ENCODE peak calls at places on chromosomes 3 and 15, in nine cellular contexts. W is ovary, T is lower lobe of right lung, K is esophagus squamous epithelium, E is MCF 10A, V is neural crest cell, Q is cardiac muscle cell, Z is HFFc6, S is GM13976. U is an unnamed sample.

GRCh38 chr3:185631508-185632206 is 45.6 kb downstream of the SENP2 start:
- DNase-seq in W (no peak), T (no peak), K (no peak), E (peak), V (no peak), Q (no peak), Z (no peak), S (no peak), U (no peak)

GRCh38 chr15:50183112-50183794 is 1.3 kb downstream of the SLC27A2 start:
- DNase-seq in W (no peak), T (no peak), K (no peak), E (no peak), V (no peak), Q (no peak), Z (no peak), S (peak), U (peak)

GRCh38 chr3:127781411-127782001 is 40.8 kb downstream of the MGLL start:
- DNase-seq in W (no peak), T (no peak), K (no peak), E (no peak), V (no peak), Q (peak), Z (peak), S (no peak), U (no peak)

GRCh38 chr3:52225452-52226228 is at the start of gene TLR9:
- DNase-seq in W (no peak), T (no peak), K (no peak), E (peak), V (no peak), Q (no peak), Z (no peak), S (peak), U (peak)

GRCh38 chr3:52259035-52259434 is 13.5 kb downstream of the PPM1M start:
- DNase-seq in W (no peak), T (no peak), K (no peak), E (no peak), V (no peak), Q (peak), Z (no peak), S (no peak), U (no peak)

GRCh38 chr3:59237121-59237520 is 187.3 kb upstream of the CFAP20DC start:
- DNase-seq in W (no peak), T (no peak), K (no peak), E (no peak), V (no peak), Q (no peak), Z (no peak), S (no peak), U (no peak)

GRCh38 chr3:71562938-71563337 is 20.6 kb downstream of the FOXP1 start:
- DNase-seq in W (no peak), T (no peak), K (no peak), E (no peak), V (no peak), Q (no peak), Z (no peak), S (no peak), U (no peak)

GRCh38 chr15:67501836-67502461 is 19.0 kb upstream of the C15orf61 start:
- DNase-seq in W (no peak), T (no peak), K (no peak), E (no peak), V (no peak), Q (no peak), Z (no peak), S (no peak), U (no peak)

GRCh38 chr3:52704611-52705437 is 767 bp downstream of the GLT8D1 start:
- DNase-seq in W (peak), T (no peak), K (no peak), E (peak), V (no peak), Q (peak), Z (peak), S (peak), U (peak)

GRCh38 chr3:50226888-50227389 is 9.1 kb upstream of the GNAI2 start:
- DNase-seq in W (no peak), T (no peak), K (no peak), E (peak), V (no peak), Q (peak), Z (peak), S (peak), U (peak)

GRCh38 chr3:165667676-165668075 is 169.5 kb downstream of the BCHE start:
- DNase-seq in W (no peak), T (no peak), K (no peak), E (no peak), V (no peak), Q (no peak), Z (no peak), S (no peak), U (no peak)

GRCh38 chr15:81281925-81282895 is 41.7 kb downstream of the STARD5 start:
- DNase-seq in W (no peak), T (no peak), K (no peak), E (no peak), V (no peak), Q (no peak), Z (no peak), S (no peak), U (no peak)

GRCh38 chr3:142237891-142238290 is 12.5 kb upstream of the GK5 start:
- DNase-seq in W (no peak), T (no peak), K (no peak), E (peak), V (no peak), Q (no peak), Z (no peak), S (no peak), U (no peak)

GRCh38 chr3:42345811-42346210 is 64.6 kb downstream of the LYZL4 start:
- DNase-seq in W (no peak), T (no peak), K (no peak), E (no peak), V (no peak), Q (no peak), Z (no peak), S (no peak), U (no peak)

GRCh38 chr15:39028069-39028468 is 463.5 kb upstream of the RASGRP1 start:
- DNase-seq in W (no peak), T (no peak), K (no peak), E (peak), V (no peak), Q (peak), Z (peak), S (no peak), U (no peak)

GRCh38 chr3:33034601-33035000 is 62.3 kb downstream of the GLB1 start:
- DNase-seq in W (no peak), T (no peak), K (no peak), E (no peak), V (no peak), Q (no peak), Z (no peak), S (no peak), U (no peak)

GRCh38 chr3:124878561-124879394 is 8.4 kb downstream of the ITGB5 start:
- DNase-seq in W (peak), T (no peak), K (no peak), E (peak), V (no peak), Q (peak), Z (peak), S (no peak), U (no peak)

GRCh38 chr15:31081568-31082250 is 19.8 kb downstream of the TRPM1 start:
- DNase-seq in W (no peak), T (no peak), K (no peak), E (peak), V (no peak), Q (no peak), Z (no peak), S (no peak), U (no peak)

GRCh38 chr15:35630570-35630969 is 84.6 kb upstream of the DPH6 start:
- DNase-seq in W (no peak), T (no peak), K (no peak), E (peak), V (no peak), Q (peak), Z (no peak), S (no peak), U (no peak)

GRCh38 chr3:107045791-107046190 is 331.4 kb upstream of the CCDC54 start:
- DNase-seq in W (no peak), T (no peak), K (no peak), E (no peak), V (no peak), Q (no peak), Z (no peak), S (no peak), U (no peak)

GRCh38 chr3:141394560-141394959 is 26.3 kb downstream of the ZBTB38 start:
- DNase-seq in W (no peak), T (no peak), K (no peak), E (no peak), V (no peak), Q (no peak), Z (no peak), S (no peak), U (no peak)

GRCh38 chr3:63912768-63913588 is 795 bp upstream of the SCAANT1 start:
- DNase-seq in W (peak), T (peak), K (no peak), E (peak), V (no peak), Q (peak), Z (peak), S (peak), U (peak)

GRCh38 chr3:63911395-63911900 is 735 bp downstream of the SCAANT1 start:
- DNase-seq in W (no peak), T (no peak), K (no peak), E (no peak), V (no peak), Q (peak), Z (peak), S (peak), U (no peak)

GRCh38 chr3:63914312-63914711 is 2.1 kb upstream of the SCAANT1 start:
- DNase-seq in W (peak), T (no peak), K (no peak), E (peak), V (no peak), Q (peak), Z (peak), S (no peak), U (no peak)

GRCh38 chr3:63910873-63911272 is 1.3 kb downstream of the SCAANT1 start:
- DNase-seq in W (no peak), T (no peak), K (no peak), E (no peak), V (no peak), Q (no peak), Z (peak), S (peak), U (peak)

DNA sequence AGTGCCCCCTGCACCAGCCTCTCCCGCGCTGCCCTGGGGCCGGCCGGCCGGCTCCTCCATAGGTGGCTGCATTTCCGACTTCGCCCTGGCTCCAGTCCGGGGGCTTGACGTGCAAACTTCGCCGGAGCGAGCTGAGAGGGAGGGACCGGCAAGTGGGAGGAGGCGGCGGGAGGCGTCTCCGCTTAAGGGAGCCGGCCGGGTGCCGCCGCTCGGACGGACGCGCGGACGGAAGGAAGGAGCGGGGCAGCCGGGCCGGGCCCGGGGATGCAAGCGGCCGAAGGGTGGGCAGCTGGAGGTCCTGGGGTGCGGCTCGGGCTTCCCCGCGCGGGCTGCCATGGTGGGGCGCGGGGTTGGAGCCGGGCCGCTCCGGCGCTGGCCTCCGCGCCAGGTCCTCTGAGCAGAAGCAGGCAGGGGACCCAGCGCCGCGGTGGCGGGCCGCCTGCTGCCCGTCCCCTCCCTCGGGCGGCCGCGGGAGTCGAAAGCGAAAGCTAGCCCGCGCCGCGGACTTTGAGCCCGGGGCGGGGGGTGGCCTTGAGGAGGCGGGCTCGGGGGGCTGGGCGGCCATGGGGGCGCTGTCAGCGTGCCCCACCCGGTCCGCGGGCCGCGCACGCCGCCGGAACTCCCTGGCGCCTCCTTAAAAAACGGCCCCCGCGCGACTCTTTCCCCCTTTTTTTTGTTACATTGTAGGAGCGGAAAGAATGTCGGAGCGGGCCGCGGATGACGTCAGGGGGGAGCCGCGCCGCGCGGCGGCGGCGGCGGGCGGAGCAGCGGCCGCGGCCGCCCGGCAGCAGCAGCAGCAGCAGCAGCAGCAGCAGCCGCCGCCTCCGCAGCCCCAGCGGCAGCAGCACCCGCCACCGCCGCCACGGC is at the start of gene SCAANT1:
- DNase-seq in W (peak), T (peak), K (peak), E (peak), V (peak), Q (peak), Z (peak), S (peak), U (peak)
- TF ChIP-seq CTCF in W (peak), T (no peak), K (no peak), E (no peak), V (peak), Q (no peak), Z (peak), S (no peak), U (no peak)

DNA sequence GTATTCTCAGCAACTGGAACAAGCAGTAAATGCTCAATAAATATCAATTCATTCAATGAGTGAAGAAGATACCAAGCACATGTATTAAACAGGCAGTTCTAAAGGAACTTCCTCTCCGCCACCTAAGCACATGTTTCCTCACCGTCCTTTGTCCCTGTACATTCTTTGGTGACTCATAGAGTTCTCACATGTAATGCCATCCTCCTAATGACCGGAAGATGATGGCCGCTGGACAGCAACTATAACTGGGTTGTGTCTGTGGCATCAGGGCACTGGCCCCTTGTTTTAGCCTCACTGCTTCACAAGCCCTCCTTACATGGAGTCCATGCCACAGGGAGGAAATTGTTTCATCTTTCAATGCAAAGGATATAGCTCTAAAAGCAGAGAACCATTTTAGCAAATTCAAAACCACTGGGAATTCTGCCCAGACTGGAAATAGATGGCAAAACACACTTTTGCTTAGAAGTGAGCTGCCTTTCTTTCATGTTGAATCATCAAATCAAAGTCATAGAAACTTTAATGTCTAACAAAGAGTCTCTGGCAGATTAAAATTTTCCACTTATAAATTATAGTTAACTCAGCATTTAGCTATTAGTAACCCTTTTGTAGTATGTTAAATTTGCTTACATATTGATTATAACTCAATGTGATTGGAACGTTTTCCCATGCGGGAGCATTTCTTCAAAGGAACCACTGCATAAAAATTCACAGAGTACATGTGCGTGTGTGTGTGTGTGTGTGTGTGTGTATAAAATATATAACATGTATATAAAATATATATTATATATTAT is 74.1 kb downstream of the GAP43 start:
- DNase-seq in W (no peak), T (no peak), K (no peak), E (peak), V (no peak), Q (no peak), Z (no peak), S (no peak), U (no peak)
- TF ChIP-seq CTCF in W (no peak), T (no peak), K (no peak), E (no peak), V (no peak), Q (no peak), Z (no peak), S (no peak), U (no peak)

GRCh38 chr15:23877502-23878412 is 190.7 kb upstream of the NDN start:
- DNase-seq in W (peak), T (peak), K (no peak), E (no peak), V (peak), Q (peak), Z (no peak), S (peak), U (no peak)
- TF ChIP-seq CTCF in W (peak), T (peak), K (no peak), E (no peak), V (peak), Q (peak), Z (peak), S (peak), U (peak)

GRCh38 chr15:71758716-71759115 is 51.6 kb upstream of the NR2E3 start:
- DNase-seq in W (no peak), T (no peak), K (no peak), E (no peak), V (no peak), Q (no peak), Z (no peak), S (no peak), U (no peak)

GRCh38 chr15:71757741-71758530 is 52.4 kb upstream of the NR2E3 start:
- DNase-seq in W (no peak), T (no peak), K (no peak), E (no peak), V (no peak), Q (no peak), Z (no peak), S (no peak), U (no peak)

GRCh38 chr15:71761649-71762048 is 48.7 kb upstream of the NR2E3 start:
- DNase-seq in W (no peak), T (no peak), K (no peak), E (peak), V (no peak), Q (peak), Z (peak), S (no peak), U (no peak)

GRCh38 chr15:71756574-71757352 is 53.6 kb upstream of the NR2E3 start:
- DNase-seq in W (no peak), T (no peak), K (no peak), E (no peak), V (no peak), Q (no peak), Z (no peak), S (no peak), U (no peak)

DNA sequence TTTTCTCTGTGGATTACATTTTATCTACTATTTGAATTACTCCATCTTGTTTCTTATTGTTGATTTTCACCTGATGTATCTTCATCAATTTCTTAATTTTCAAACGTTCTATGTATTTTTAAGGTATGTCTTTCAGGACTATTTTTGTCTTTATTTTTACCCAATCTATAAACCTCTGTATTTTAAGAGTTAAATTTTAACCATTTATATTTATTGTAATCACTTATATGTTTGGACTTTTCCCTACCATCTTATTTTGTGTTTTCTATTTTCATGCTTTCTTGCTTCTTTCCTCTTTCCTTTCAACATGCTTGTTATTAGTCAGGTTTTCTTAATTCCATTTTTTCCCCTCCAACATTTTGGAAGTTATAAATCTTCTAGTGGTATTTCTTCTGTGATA is 49.5 kb upstream of the NR2E3 start:
- DNase-seq in W (no peak), T (no peak), K (no peak), E (no peak), V (no peak), Q (no peak), Z (no peak), S (no peak), U (no peak)
- TF ChIP-seq CTCF in W (no peak), T (no peak), K (no peak), E (no peak), V (no peak), Q (no peak), Z (no peak), S (no peak), U (no peak)

GRCh38 chr3:150970665-150971327 is 1.7 kb downstream of the CLRN1 start:
- DNase-seq in W (no peak), T (no peak), K (no peak), E (peak), V (no peak), Q (peak), Z (peak), S (no peak), U (no peak)
- TF ChIP-seq CTCF in W (no peak), T (no peak), K (no peak), E (no peak), V (no peak), Q (no peak), Z (no peak), S (no peak), U (no peak)

GRCh38 chr3:24365168-24365567 is 129.5 kb downstream of the THRB start:
- DNase-seq in W (no peak), T (no peak), K (no peak), E (peak), V (no peak), Q (peak), Z (peak), S (no peak), U (no peak)
- TF ChIP-seq CTCF in W (no peak), T (no peak), K (no peak), E (no peak), V (no peak), Q (peak), Z (no peak), S (no peak), U (no peak)

DNA sequence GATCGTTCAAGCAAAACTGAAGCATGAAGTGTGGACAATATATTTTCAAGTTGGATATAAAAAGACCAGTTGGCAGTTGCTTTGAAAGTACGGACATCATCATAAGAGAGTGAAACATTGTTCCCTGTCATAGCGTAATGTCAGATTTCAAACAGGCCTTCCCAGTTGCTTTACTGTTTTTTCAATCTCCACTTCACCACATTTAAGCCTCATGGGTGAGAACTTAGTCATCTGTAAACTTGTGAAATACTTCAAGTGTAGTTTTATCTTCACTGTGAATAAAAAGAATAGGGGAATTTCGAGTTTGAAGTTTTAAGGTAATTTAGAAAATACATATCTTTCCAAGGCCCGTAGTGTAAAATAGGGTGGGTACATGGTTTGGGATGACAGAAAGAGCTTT is 435.1 kb upstream of the CNTN3 start:
- DNase-seq in W (no peak), T (no peak), K (no peak), E (no peak), V (no peak), Q (no peak), Z (no peak), S (no peak), U (no peak)
- TF ChIP-seq CTCF in W (no peak), T (no peak), K (no peak), E (no peak), V (no peak), Q (no peak), Z (no peak), S (no peak), U (no peak)